ENCODE peak calls at places on chromosomes 11 and 22, in five cellular contexts. Q is IMR-90, I is breast epithelium, U is tibial artery, S is brain microvascular endothelial cell. V is an unnamed sample. For H3K36me3, the result is how much of the 10 kb centered on the place peaks cover.

GRCh38 chr11:106551744-106552671 is 466.3 kb downstream of the GUCY1A2 start:
- DNase-seq in U (no peak), Q (no peak), I (no peak), S (no peak), V (no peak)

GRCh38 chr22:25747245-25747944 is 5.4 kb downstream of the MYO18B start:
- DNase-seq in Q (peak), S (peak), I (no peak), U (peak), V (peak)

GRCh38 chr22:46362221-46362933 is 26.9 kb downstream of the TRMU start:
- DNase-seq in U (no peak), S (no peak), I (no peak), Q (peak), V (peak)

GRCh38 chr11:57100638-57101312 is 81.0 kb upstream of the LRRC55 start:
- DNase-seq in U (no peak), I (no peak), S (no peak), Q (no peak), V (no peak)

GRCh38 chr22:27597703-27598444 is 203.7 kb downstream of the MN1 start:
- DNase-seq in Q (no peak), S (no peak), U (no peak), I (no peak), V (peak)

GRCh38 chr11:18567081-18567480 is 21.5 kb downstream of the UEVLD start:
- DNase-seq in I (no peak), Q (peak), S (no peak), U (no peak), V (no peak)

GRCh38 chr11:20031155-20032001 is 128.9 kb downstream of the DBX1 start:
- DNase-seq in Q (peak), S (peak), U (no peak), I (no peak), V (no peak)

GRCh38 chr11:17744151-17744940 is 9.8 kb downstream of the KCNC1 start:
- DNase-seq in S (no peak), I (no peak), U (no peak), Q (peak), V (no peak)

GRCh38 chr22:36113121-36113520 is 47.4 kb downstream of the APOL3 start:
- DNase-seq in U (no peak), I (no peak), S (no peak), Q (no peak), V (no peak)

GRCh38 chr22:28139993-28140392 is 220.9 kb upstream of the PITPNB start:
- DNase-seq in I (no peak), U (no peak), S (peak), Q (peak), V (no peak)

GRCh38 chr11:72668645-72669347 is 5.4 kb downstream of the PDE2A start:
- DNase-seq in Q (no peak), S (no peak), I (no peak), U (no peak), V (no peak)

GRCh38 chr22:23288301-23289129 is 108.2 kb downstream of the BCR start:
- DNase-seq in Q (no peak), S (no peak), U (no peak), I (no peak), V (no peak)

GRCh38 chr22:37923927-37924326 is 17.8 kb downstream of the MICALL1 start:
- DNase-seq in U (no peak), S (no peak), Q (no peak), I (no peak), V (no peak)

GRCh38 chr11:128179512-128179911 is 407.8 kb downstream of the ETS1 start:
- DNase-seq in U (no peak), I (no peak), S (no peak), Q (no peak), V (no peak)

GRCh38 chr11:96338910-96339703 is 3.9 kb downstream of the MAML2 start:
- DNase-seq in U (peak), Q (peak), I (peak), S (peak), V (peak)

GRCh38 chr22:17258015-17258827 is 39.0 kb upstream of the ADA2 start:
- DNase-seq in S (no peak), Q (no peak), U (no peak), I (peak), V (peak)

GRCh38 chr11:66183581-66184048 is 84.8 kb upstream of the RAB1B start:
- DNase-seq in I (no peak), U (no peak), S (peak), Q (no peak), V (no peak)

GRCh38 chr11:132941024-132941646 is 591.2 kb downstream of the OPCML start:
- DNase-seq in S (peak), I (no peak), U (no peak), Q (peak), V (peak)

GRCh38 chr11:104286129-104286528 is 122.2 kb upstream of the PDGFD start:
- DNase-seq in Q (no peak), I (no peak), S (no peak), U (no peak), V (no peak)

GRCh38 chr11:103749158-103749557 is 287.3 kb upstream of the DDI1 start:
- DNase-seq in U (no peak), S (no peak), Q (peak), I (no peak), V (no peak)

GRCh38 chr11:128689946-128690745 is 3.7 kb upstream of the FLI1 start:
- DNase-seq in S (no peak), Q (no peak), I (no peak), U (no peak), V (no peak)

GRCh38 chr11:30348035-30348434 is 25.1 kb downstream of the ARL14EP start:
- DNase-seq in S (no peak), Q (no peak), U (no peak), I (no peak), V (no peak)

GRCh38 chr22:24430431-24431308 is 3.3 kb downstream of the ADORA2A start:
- DNase-seq in S (no peak), Q (no peak), U (no peak), I (no peak), V (no peak)

GRCh38 chr11:108985611-108986279 is 320.9 kb downstream of the DDX10 start:
- DNase-seq in U (no peak), S (peak), Q (peak), I (no peak), V (no peak)

GRCh38 chr11:93904711-93905110 is 54.3 kb upstream of the VSTM5 start:
- DNase-seq in S (no peak), Q (no peak), U (no peak), I (no peak), V (no peak)

GRCh38 chr22:46966495-46966845 is 204.0 kb downstream of the TBC1D22A start:
- DNase-seq in U (no peak), I (no peak), Q (peak), S (no peak), V (no peak)

GRCh38 chr11:17875908-17876307 is 136.9 kb downstream of the SERGEF start:
- DNase-seq in U (no peak), S (no peak), Q (no peak), I (no peak), V (no peak)

GRCh38 chr11:67022341-67022933 is 497 bp upstream of the SYT12 start:
- DNase-seq in S (peak), I (peak), Q (peak), U (no peak), V (peak)

GRCh38 chr11:69752890-69753289 is 22.3 kb downstream of the FGF4 start:
- DNase-seq in I (no peak), S (no peak), U (no peak), Q (no peak), V (no peak)

GRCh38 chr11:15775051-15775541 is 581.2 kb downstream of the SOX6 start:
- DNase-seq in U (no peak), I (no peak), Q (peak), S (no peak), V (no peak)

GRCh38 chr22:28799125-28799833 is 1.1 kb downstream of the XBP1 start:
- DNase-seq in U (peak), Q (peak), I (peak), S (peak), V (peak)

GRCh38 chr22:47298017-47298820 is 535.8 kb downstream of the TBC1D22A start:
- DNase-seq in Q (no peak), I (no peak), U (peak), S (no peak), V (no peak)

GRCh38 chr11:71554996-71555395 is 6.8 kb downstream of the KRTAP5-9 start:
- DNase-seq in U (no peak), I (no peak), S (no peak), Q (no peak), V (no peak)

GRCh38 chr11:68704887-68705286 is 20.5 kb downstream of the GAL start:
- DNase-seq in S (no peak), U (no peak), I (no peak), Q (no peak), V (no peak)

GRCh38 chr11:44427432-44427831 is 117.5 kb upstream of the ALX4 start:
- DNase-seq in I (no peak), S (no peak), U (no peak), Q (no peak), V (no peak)

GRCh38 chr11:62595124-62595523 is 3.8 kb upstream of the TUT1 start:
- DNase-seq in U (no peak), I (no peak), S (no peak), Q (no peak), V (no peak)

GRCh38 chr11:62592989-62593421 is 1.7 kb upstream of the TUT1 start:
- DNase-seq in S (no peak), I (no peak), Q (no peak), U (no peak), V (no peak)

GRCh38 chr11:62593434-62594044 is 2.2 kb upstream of the TUT1 start:
- DNase-seq in U (peak), S (peak), Q (peak), I (peak), V (peak)

GRCh38 chr11:62591448-62592215 is at the start of gene TUT1:
- DNase-seq in I (peak), U (peak), S (peak), Q (peak), V (peak)

GRCh38 chr11:62592216-62592815 is 993 bp upstream of the TUT1 start:
- DNase-seq in I (no peak), Q (no peak), U (no peak), S (no peak), V (peak)
- H3K36me3 ChIP-seq in I (under half), Q (under half), U (half or more), S (half or more), V (under half)

GRCh38 chr11:85277693-85278092 is 349.5 kb downstream of the DLG2 start:
- DNase-seq in S (no peak), Q (no peak), U (no peak), I (no peak), V (no peak)
- H3K36me3 ChIP-seq in S (under half), Q (under half), U (under half), I (under half), V (under half)

GRCh38 chr22:20992056-20992442 is 9.9 kb downstream of the THAP7 start:
- DNase-seq in U (no peak), Q (no peak), S (no peak), I (no peak), V (no peak)
- H3K36me3 ChIP-seq in U (half or more), Q (half or more), S (half or more), I (under half), V (under half)

GRCh38 chr11:45948341-45948740 is 25.9 kb downstream of the LARGE2 start:
- DNase-seq in U (no peak), I (no peak), S (no peak), Q (no peak), V (no peak)
- H3K36me3 ChIP-seq in U (half or more), I (under half), S (under half), Q (half or more), V (under half)

GRCh38 chr11:606245-606644 is 9.5 kb downstream of the IRF7 start:
- DNase-seq in I (peak), U (no peak), S (no peak), Q (no peak), V (no peak)

GRCh38 chr11:608751-609354 is 6.9 kb downstream of the IRF7 start:
- DNase-seq in U (no peak), Q (no peak), S (no peak), I (no peak), V (no peak)

GRCh38 chr11:607971-608659 is 7.6 kb downstream of the IRF7 start:
- DNase-seq in S (no peak), Q (no peak), U (no peak), I (no peak), V (no peak)

GRCh38 chr11:605286-606129 is 10.2 kb downstream of the IRF7 start:
- DNase-seq in S (no peak), U (no peak), Q (no peak), I (no peak), V (no peak)

GRCh38 chr11:607020-607780 is 8.6 kb downstream of the IRF7 start:
- DNase-seq in I (no peak), Q (no peak), U (no peak), S (no peak), V (no peak)
- H3K36me3 ChIP-seq in I (under half), Q (half or more), U (half or more), S (half or more), V (half or more)

V was measured in small intestine.